ENCODE peak calls at places on chromosome 5, in four cellular contexts. K is HepG2, C is SK-N-SH, V is K562. U is an unnamed sample.

GRCh38 chr5:119270955-119271757 is 84.7 kb upstream of the TNFAIP8 start:
- DNase-seq in K (no peak), C (no peak), V (no peak), U (no peak)

GRCh38 chr5:145834554-145834916 is 607 bp downstream of the PRELID2 start:
- DNase-seq in V (no peak), K (no peak), C (no peak), U (no peak)

GRCh38 chr5:135233477-135233876 is 165.6 kb downstream of the MACROH2A1 start:
- DNase-seq in K (no peak), V (no peak), C (no peak), U (no peak)

GRCh38 chr5:135106610-135107009 is 72.6 kb upstream of the PITX1 start:
- DNase-seq in V (peak), K (no peak), C (no peak), U (no peak)

GRCh38 chr5:117568622-117569021 is 994.0 kb upstream of the SEMA6A start:
- DNase-seq in C (no peak), V (no peak), K (no peak), U (no peak)

GRCh38 chr5:76337949-76338589 is 65.0 kb upstream of the IQGAP2 start:
- DNase-seq in K (peak), V (peak), C (peak), U (peak)

GRCh38 chr5:170357853-170358497 is 31.2 kb downstream of the KCNMB1 start:
- DNase-seq in C (no peak), V (peak), K (no peak), U (no peak)

GRCh38 chr5:143700994-143701393 is 111.0 kb upstream of the HMHB1 start:
- DNase-seq in V (no peak), C (no peak), K (no peak), U (no peak)

GRCh38 chr5:76133967-76134366 is 50.8 kb downstream of the SV2C start:
- DNase-seq in K (no peak), C (peak), V (no peak), U (no peak)

GRCh38 chr5:113364466-113364865 is 70.3 kb downstream of the TSSK1B start:
- DNase-seq in V (no peak), K (no peak), C (no peak), U (no peak)

DNA sequence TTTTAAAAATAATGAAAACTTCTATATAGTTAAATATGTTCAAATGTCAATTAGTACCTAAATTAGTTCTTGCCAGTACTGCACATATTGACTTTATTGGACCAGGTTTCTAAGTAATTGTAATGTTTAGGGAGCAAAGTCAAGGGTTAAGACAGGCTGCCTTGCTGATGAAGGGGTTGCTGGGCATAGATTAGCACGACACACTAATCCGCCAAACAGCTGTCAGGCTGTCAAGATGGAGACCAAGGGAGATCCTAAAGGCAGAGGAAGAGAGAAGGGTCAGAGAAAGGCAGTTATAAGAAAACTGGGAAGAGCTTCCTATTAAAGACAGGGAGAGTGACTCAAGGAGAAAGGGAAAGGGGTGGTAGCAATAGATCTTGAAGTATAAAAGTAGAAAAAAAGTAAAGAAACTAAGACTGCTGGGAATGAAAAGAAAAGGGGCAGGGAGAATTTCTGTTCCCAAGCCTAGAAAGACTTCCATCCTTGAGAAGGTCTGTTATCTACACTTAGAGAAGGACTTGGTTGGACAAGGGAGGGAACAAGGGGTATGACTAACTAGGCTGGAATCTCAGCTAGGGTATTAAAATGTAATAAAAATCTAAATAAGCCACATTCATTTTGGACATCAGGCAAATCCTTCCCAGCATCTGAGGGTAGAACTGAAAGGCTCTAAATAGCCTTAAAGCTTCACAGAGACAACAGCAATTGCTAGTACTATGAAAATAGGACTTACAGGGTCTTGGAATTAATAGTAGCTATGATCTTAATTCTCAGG is 188.7 kb downstream of the FBXL17 start:
- DNase-seq in C (no peak), K (no peak), V (no peak), U (no peak)
- TF ChIP-seq ELF1 in C (no peak), K (no peak), V (no peak), U (no peak)

DNA sequence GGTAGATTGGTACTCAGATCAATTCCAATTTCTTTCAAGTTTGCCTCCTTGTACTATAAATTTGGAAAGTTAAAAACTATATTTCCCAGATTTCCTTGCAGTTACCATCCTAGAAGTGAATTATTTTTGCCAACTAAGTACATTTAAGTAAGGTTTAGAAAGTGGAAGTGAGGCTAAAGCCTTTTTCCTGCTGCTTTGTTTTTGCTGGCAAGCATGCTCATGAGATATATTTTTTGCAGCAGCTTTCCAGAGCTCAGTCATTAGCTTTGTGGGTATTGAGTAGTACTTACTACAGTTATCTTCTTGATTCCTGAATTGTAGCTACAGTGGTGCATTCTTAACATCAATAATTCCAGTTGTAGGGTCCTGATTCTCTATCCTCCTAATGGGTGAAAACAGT is 3.5 kb upstream of the BTF3 start:
- DNase-seq in V (no peak), K (no peak), C (no peak), U (no peak)
- TF ChIP-seq ELF1 in V (no peak), K (no peak), C (no peak), U (no peak)

DNA sequence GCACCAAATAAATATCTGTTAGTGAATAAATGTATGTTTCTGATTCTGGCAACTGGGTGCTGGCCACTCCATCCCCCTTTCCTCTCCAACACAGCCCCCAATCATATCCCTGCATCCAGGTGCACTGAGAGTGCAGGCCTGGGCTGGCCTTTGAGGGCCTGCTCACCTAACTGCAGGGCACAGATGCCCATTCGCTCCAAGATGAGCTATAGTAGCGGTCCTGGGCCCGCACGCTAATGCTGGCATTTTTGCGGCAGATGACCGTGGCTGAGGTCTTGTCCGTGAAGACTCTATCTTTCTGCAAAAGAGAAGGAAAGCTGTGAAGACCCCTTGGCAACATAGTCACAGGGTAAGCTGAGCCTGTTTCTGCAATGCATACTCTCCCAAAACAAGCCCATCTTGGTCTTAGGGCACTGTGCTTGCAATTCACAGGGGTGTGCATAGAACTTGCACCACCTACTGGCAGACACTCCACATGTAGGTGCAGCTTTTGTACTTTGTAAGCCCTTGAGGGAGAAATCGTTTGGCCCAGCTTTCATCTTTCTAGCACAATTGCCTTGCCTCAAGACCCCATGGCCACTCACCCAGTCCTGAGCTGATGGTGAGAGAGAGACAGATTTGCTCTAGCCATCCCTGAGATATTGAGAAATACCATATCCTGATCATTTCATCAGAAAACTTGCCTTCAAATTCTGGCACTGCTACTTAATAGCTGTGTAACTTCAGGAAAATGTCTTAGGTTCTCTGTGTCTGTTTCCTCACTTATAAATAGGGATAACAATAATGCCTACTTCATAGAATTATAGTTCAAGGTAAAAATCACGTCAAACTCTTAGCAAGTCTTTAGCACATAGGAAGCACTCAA is 13.5 kb downstream of the IL12B start:
- DNase-seq in K (peak), V (peak), C (peak), U (no peak)
- TF ChIP-seq ELF1 in K (no peak), V (no peak), C (no peak), U (no peak)

DNA sequence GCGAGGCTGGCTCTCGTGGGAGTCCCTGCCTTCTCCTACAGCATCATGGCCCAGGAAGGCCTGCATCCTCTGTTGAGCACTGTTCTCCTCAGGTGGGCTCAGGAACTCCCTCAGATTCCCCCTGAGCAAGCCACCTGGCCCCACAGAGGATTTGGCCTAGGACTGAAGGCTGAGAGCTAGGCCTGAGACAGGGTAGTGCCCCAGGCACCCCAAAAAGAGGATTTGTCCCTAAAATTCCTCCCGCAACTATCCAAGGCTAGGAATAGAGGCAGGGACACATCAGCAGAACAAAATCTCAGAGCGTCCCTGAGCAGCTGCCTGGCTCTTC is 11.0 kb upstream of the IRF1 start:
- DNase-seq in K (no peak), V (no peak), C (no peak), U (no peak)
- TF ChIP-seq ELF1 in K (no peak), V (no peak), C (no peak), U (no peak)

DNA sequence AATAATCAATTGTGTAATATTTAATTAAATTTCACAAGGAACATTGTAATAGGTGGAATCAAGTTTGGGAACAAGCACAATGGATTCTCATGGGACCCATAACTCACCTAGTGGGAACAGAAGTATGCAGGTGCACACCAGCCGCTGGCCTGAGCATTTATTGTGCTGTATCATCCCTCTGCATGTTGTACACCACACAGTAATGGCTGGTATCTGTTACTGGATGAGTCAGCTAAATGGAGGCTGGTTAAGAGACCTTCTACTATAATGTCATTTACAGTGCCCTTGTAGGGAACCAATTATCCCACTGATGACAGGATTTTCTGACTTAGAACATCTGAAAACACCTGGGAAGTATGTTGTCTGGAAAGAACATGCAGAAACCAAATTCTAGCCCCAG is 3.2 kb upstream of the MAP3K1 start:
- DNase-seq in K (no peak), C (peak), V (peak), U (no peak)
- TF ChIP-seq ELF1 in K (no peak), C (no peak), V (no peak), U (no peak)

DNA sequence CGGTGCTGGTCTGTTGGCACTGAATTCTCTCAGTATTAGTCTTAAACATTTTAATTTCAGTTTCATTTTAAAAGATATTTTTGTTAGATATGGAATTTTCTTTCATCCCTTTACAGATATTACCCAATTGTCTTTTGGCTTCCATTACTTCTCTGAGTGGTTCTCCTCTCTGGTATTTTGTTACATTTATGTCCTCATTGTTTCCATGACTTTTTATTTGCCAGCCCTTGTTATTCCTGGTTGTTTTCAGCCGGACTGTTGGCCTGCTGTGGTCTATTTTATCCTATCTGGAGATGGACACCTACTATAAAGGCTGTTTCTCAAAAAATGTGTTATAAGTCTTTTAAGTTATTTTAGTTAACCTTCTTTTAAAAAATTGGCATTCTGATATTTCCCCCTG is 117.2 kb downstream of the ARHGEF28 start:
- DNase-seq in V (no peak), C (no peak), K (no peak), U (no peak)
- TF ChIP-seq ELF1 in V (no peak), C (no peak), K (no peak), U (no peak)

DNA sequence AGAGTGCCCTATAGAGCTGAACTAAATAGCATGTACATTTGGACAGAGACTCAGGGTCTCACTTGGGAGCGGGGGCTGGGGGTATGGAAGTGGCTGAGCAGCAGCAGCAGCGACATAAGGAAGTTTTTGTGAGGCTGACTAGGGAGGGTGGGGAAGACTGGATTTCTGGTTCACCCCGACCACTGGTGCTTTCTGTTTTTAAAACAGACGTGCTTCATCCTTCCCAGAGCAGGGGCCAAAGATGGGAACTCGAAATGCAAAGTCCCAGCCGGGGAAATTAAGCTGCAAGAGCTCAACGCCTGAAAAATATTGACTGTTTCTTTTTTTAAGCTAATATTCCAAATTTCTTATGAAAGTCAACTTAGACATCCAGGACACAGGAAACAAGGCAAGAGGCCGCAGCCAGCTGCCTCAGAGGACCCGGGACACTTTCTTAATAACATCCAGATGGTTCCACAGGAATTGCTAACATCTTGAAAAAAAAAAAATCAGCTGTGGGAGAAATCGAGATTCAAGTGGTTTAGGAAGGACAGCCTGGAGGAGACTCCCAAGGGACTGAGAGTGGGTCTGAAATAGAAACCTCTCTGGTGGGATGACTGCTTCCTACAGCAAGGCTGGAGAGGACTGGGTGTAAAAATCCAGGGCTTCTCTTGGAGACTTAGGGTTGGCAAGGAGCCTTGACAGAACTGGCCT is 145.0 kb downstream of the FGF1 start:
- DNase-seq in C (no peak), V (no peak), K (no peak), U (no peak)
- TF ChIP-seq ELF1 in C (no peak), V (no peak), K (no peak), U (no peak)

GRCh38 chr5:79938468-79938867 is 52.6 kb downstream of the MTX3 start:
- DNase-seq in K (no peak), V (no peak), C (no peak), U (no peak)
- TF ChIP-seq ELF1 in K (no peak), V (no peak), C (no peak), U (no peak)

GRCh38 chr5:162107591-162107990 is 40.0 kb downstream of the GABRG2 start:
- DNase-seq in C (no peak), K (no peak), V (no peak), U (no peak)
- TF ChIP-seq ELF1 in C (no peak), K (no peak), V (no peak), U (no peak)

GRCh38 chr5:132251220-132251725 is 6.2 kb upstream of the PDLIM4 start:
- DNase-seq in C (no peak), K (no peak), V (no peak), U (no peak)
- TF ChIP-seq ELF1 in C (no peak), K (no peak), V (no peak), U (no peak)